ENCODE peak calls at places on chromosomes 5 and 9, in six cellular contexts. J, Q, B, T, O and W are unnamed samples.

GRCh38 chr9:131640438-131641181 is 95.3 kb downstream of the PRRT1B start:
- DNase-seq in Q (no peak), O (no peak), T (no peak), J (no peak), B (no peak), W (peak)

GRCh38 chr9:122015165-122015821 is 77.8 kb downstream of the TTLL11 start:
- DNase-seq in T (no peak), Q (no peak), O (no peak), J (no peak), B (no peak), W (no peak)

GRCh38 chr5:60810438-60811085 is 33.5 kb downstream of the ELOVL7 start:
- DNase-seq in J (no peak), O (peak), T (no peak), Q (no peak), B (no peak), W (peak)

GRCh38 chr5:122262107-122262506 is 49.9 kb upstream of the SNCAIP start:
- DNase-seq in Q (no peak), B (no peak), T (no peak), O (peak), J (no peak), W (peak)

GRCh38 chr5:146048994-146049703 is 56.2 kb downstream of the PLAC8L1 start:
- DNase-seq in J (peak), B (no peak), Q (no peak), O (peak), T (peak), W (peak)

GRCh38 chr9:113985968-113986585 is 92.0 kb downstream of the AMBP start:
- DNase-seq in Q (no peak), T (no peak), J (no peak), O (no peak), B (no peak), W (no peak)

GRCh38 chr9:18072967-18073366 is 401.0 kb upstream of the ADAMTSL1 start:
- DNase-seq in J (no peak), O (peak), B (no peak), Q (no peak), T (no peak), W (no peak)

GRCh38 chr5:1208743-1209551 is 7.6 kb downstream of the SLC6A19 start:
- DNase-seq in T (no peak), O (peak), J (no peak), Q (no peak), B (no peak), W (peak)

GRCh38 chr5:158133369-158133768 is 274.4 kb upstream of the CLINT1 start:
- DNase-seq in O (no peak), T (no peak), B (no peak), Q (no peak), J (no peak), W (peak)

GRCh38 chr9:106587021-106587420 is 275.9 kb upstream of the ZNF462 start:
- DNase-seq in J (no peak), T (no peak), O (peak), Q (no peak), B (no peak), W (peak)

GRCh38 chr9:107681988-107682387 is 192.4 kb upstream of the KLF4 start:
- DNase-seq in T (no peak), J (no peak), B (no peak), Q (no peak), O (no peak), W (no peak)

GRCh38 chr5:39863926-39864572 is 439.3 kb upstream of the DAB2 start:
- DNase-seq in Q (no peak), B (no peak), T (no peak), O (no peak), J (no peak), W (no peak)

DNA sequence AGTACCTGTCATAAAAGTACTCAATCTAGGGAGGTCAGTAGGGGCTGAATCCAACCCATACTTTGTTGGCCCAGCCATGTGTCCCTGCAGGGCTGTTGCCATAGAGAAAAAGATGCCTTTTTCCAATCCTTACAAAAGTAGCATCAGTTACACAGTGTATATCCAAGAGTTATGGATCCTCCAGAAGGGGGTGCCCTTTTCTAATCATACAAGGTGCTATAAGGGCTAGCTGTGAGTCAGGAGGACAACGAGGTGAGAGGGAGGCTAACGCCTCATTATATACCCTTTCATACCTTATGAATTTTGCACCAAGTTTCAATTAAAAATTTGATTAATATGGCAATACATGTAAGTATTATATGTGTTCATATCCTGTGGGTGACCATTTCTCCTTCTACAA is 4.8 kb downstream of the KIAA0825 start:
- DNase-seq in T (no peak), J (no peak), O (no peak), Q (no peak), B (no peak), W (peak)
- TF ChIP-seq CTCF in T (no peak), J (no peak), O (peak), Q (no peak), B (no peak), W (peak)

DNA sequence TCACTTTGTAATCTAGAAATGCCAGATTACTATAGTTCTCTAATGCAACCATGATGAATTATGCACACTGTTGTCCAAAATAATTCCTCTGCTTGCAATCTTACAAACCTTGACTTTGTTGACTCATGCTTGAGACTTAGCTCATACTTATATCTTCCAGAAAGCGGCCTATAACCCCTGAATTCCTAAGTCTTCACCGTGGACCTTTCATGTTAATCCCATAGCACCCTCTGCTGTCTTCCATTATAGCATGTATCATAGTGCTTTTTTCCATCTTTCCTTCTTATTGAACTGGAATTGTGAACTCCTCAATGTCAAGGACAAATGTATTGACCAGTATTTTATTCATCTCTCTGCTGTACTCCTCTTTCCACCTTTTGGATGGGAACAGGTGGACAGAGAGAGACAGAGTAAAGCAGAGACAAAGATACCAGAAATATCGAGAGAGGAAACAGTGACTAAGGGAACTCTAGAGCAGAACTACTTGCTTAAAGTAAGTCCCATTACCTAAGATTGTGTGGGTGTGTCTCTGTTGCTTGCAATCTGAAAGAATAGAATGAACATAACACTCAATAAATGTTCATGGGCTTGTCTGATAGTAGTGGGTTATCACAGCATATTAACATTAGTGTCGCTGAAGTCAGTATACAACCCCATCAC is 110.0 kb downstream of the LURAP1L start:
- DNase-seq in J (no peak), B (no peak), O (peak), T (no peak), Q (no peak), W (peak)
- TF ChIP-seq CTCF in J (peak), B (no peak), O (peak), T (no peak), Q (no peak), W (peak)

GRCh38 chr5:180116441-180117377 is 45.1 kb upstream of the RNF130 start:
- DNase-seq in B (no peak), T (no peak), O (no peak), J (no peak), Q (no peak), W (peak)
- TF ChIP-seq CTCF in B (no peak), T (no peak), O (no peak), J (no peak), Q (no peak), W (peak)

GRCh38 chr5:131473731-131474130 is 161.3 kb downstream of the RAPGEF6 start:
- DNase-seq in T (no peak), B (no peak), J (no peak), O (no peak), Q (no peak), W (no peak)

GRCh38 chr5:131475416-131476045 is 159.5 kb downstream of the RAPGEF6 start:
- DNase-seq in T (no peak), Q (no peak), B (no peak), J (no peak), O (peak), W (no peak)
- TF ChIP-seq CTCF in T (no peak), Q (no peak), B (no peak), J (no peak), O (no peak), W (no peak)

GRCh38 chr5:53321073-53321472 is 159.4 kb upstream of the FST start:
- DNase-seq in B (no peak), Q (no peak), O (no peak), T (no peak), J (no peak), W (no peak)

GRCh38 chr5:53321721-53322120 is 158.7 kb upstream of the FST start:
- DNase-seq in Q (no peak), O (no peak), J (no peak), T (no peak), B (no peak), W (no peak)

GRCh38 chr5:53323511-53323910 is 156.9 kb upstream of the FST start:
- DNase-seq in J (no peak), T (no peak), B (no peak), O (no peak), Q (no peak), W (peak)

GRCh38 chr5:53323943-53324642 is 156.3 kb upstream of the FST start:
- DNase-seq in O (peak), Q (no peak), B (no peak), J (no peak), T (no peak), W (peak)

DNA sequence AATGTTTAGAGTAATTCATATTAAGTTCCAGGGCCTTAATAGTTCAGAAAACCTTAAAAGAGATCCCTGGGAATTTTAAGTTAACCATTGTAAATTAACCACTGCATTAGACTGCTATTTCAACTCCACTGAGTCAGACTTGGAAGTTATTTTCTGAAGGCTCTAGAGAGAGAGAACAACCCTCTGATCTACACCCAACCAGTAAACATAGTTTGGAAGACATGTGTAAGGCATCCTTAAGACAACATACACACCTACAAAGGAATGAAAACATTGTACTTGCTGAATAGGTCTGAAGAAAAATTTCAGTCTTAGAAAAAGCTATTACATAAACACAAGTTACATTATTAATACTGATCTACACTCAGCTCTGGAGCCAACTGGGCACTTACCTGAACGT is 158.2 kb upstream of the FST start:
- DNase-seq in J (no peak), B (no peak), O (peak), Q (no peak), T (no peak), W (no peak)
- TF ChIP-seq CTCF in J (no peak), B (no peak), O (no peak), Q (no peak), T (no peak), W (no peak)

GRCh38 chr9:124855944-124856773 is 2.9 kb downstream of the WDR38 start:
- DNase-seq in Q (no peak), O (no peak), B (no peak), T (no peak), J (no peak), W (peak)
- TF ChIP-seq CTCF in Q (no peak), O (peak), B (no peak), T (no peak), J (no peak), W (peak)